ENCODE peak calls at places on chromosome 11, in five cellular contexts. One of them, this sample, is unnamed.

GRCh38 chr11:62752177-62752785 is 1.7 kb downstream of the ZBTB3 start:
- DNase-seq in IMR-90: no peak
- DNase-seq in HepG2: no peak
- DNase-seq in GM23248: no peak
- DNase-seq in GM23338: no peak
- DNase-seq in this sample: no peak

GRCh38 chr11:132312616-132313210 is 942.3 kb downstream of the NTM start:
- DNase-seq in IMR-90: peak; percentile 46
- DNase-seq in HepG2: no peak
- DNase-seq in GM23248: peak; percentile 59
- DNase-seq in GM23338: peak; percentile 83
- DNase-seq in this sample: peak; percentile 31

GRCh38 chr11:100831929-100832480 is 144.9 kb downstream of the ARHGAP42 start:
- DNase-seq in IMR-90: no peak
- DNase-seq in HepG2: no peak
- DNase-seq in GM23248: peak; percentile 26
- DNase-seq in GM23338: no peak
- DNase-seq in this sample: no peak

GRCh38 chr11:61092280-61092766 is 10.0 kb upstream of the CD5 start:
- DNase-seq in IMR-90: no peak
- DNase-seq in HepG2: no peak
- DNase-seq in GM23248: no peak
- DNase-seq in GM23338: no peak
- DNase-seq in this sample: no peak

GRCh38 chr11:28697920-28698827 is 590.0 kb downstream of the METTL15 start:
- DNase-seq in IMR-90: peak; percentile 61
- DNase-seq in HepG2: peak; percentile 41
- DNase-seq in GM23248: peak; percentile 66
- DNase-seq in GM23338: peak; percentile 89
- DNase-seq in this sample: peak; percentile 16

GRCh38 chr11:48103621-48104561 is 112.7 kb upstream of the OR4B1 start:
- DNase-seq in IMR-90: peak; percentile 13
- DNase-seq in HepG2: peak; percentile 29
- DNase-seq in GM23248: peak; percentile 67
- DNase-seq in GM23338: no peak
- DNase-seq in this sample: peak; percentile 81

GRCh38 chr11:88480217-88480616 is 142.7 kb upstream of the CTSC start:
- DNase-seq in IMR-90: peak; percentile 86
- DNase-seq in HepG2: no peak
- DNase-seq in GM23248: peak; percentile 88
- DNase-seq in GM23338: no peak
- DNase-seq in this sample: peak; percentile 91

GRCh38 chr11:109236188-109236587 is 185.8 kb upstream of the C11orf87 start:
- DNase-seq in IMR-90: no peak
- DNase-seq in HepG2: no peak
- DNase-seq in GM23248: peak; percentile 7
- DNase-seq in GM23338: no peak
- DNase-seq in this sample: peak; percentile 31

GRCh38 chr11:111604392-111605009 is 2.3 kb downstream of the SIK2 start:
- DNase-seq in IMR-90: peak; percentile 45
- DNase-seq in HepG2: peak; percentile 61
- DNase-seq in GM23248: peak; percentile 70
- DNase-seq in GM23338: peak; percentile 87
- DNase-seq in this sample: peak; percentile 29

GRCh38 chr11:31557991-31558390 is 48.4 kb downstream of the ELP4 start:
- DNase-seq in IMR-90: peak; percentile 3
- DNase-seq in HepG2: no peak
- DNase-seq in GM23248: no peak
- DNase-seq in GM23338: peak; percentile 9
- DNase-seq in this sample: peak; percentile 16

GRCh38 chr11:59172345-59173079 is 580 bp downstream of the DTX4 start:
- DNase-seq in IMR-90: no peak
- DNase-seq in HepG2: peak; percentile 10
- DNase-seq in GM23248: peak; percentile 42
- DNase-seq in GM23338: peak; percentile 52
- DNase-seq in this sample: no peak

GRCh38 chr11:4539603-4540219 is 5.3 kb upstream of the OR52M1 start:
- DNase-seq in IMR-90: peak; percentile 29
- DNase-seq in HepG2: peak; percentile 18
- DNase-seq in GM23248: peak; percentile 67
- DNase-seq in GM23338: peak; percentile 64
- DNase-seq in this sample: no peak

GRCh38 chr11:73404048-73404447 is 27.8 kb downstream of the RELT start:
- DNase-seq in IMR-90: peak; percentile 40
- DNase-seq in HepG2: peak; percentile 74
- DNase-seq in GM23248: peak; percentile 70
- DNase-seq in GM23338: peak; percentile 73
- DNase-seq in this sample: no peak

GRCh38 chr11:124470516-124471231 is 25.2 kb upstream of the OR8B8 start:
- DNase-seq in IMR-90: no peak
- DNase-seq in HepG2: no peak
- DNase-seq in GM23248: no peak
- DNase-seq in GM23338: no peak
- DNase-seq in this sample: no peak

GRCh38 chr11:134418119-134418840 is 6.2 kb upstream of the B3GAT1 start:
- DNase-seq in IMR-90: peak; percentile 3
- DNase-seq in HepG2: no peak
- DNase-seq in GM23248: peak; percentile 46
- DNase-seq in GM23338: peak; percentile 29
- DNase-seq in this sample: no peak

GRCh38 chr11:126459691-126460404 is 104.4 kb downstream of the ST3GAL4 start:
- DNase-seq in IMR-90: peak; percentile 91
- DNase-seq in HepG2: no peak
- DNase-seq in GM23248: peak; percentile 78
- DNase-seq in GM23338: no peak
- DNase-seq in this sample: peak; percentile 38

GRCh38 chr11:31974737-31975136 is 116.1 kb upstream of the RCN1 start:
- DNase-seq in IMR-90: peak; percentile 81
- DNase-seq in HepG2: no peak
- DNase-seq in GM23248: peak; percentile 97
- DNase-seq in GM23338: no peak
- DNase-seq in this sample: peak; percentile 89

GRCh38 chr11:107757661-107758060 is 45.8 kb upstream of the SLN start:
- DNase-seq in IMR-90: no peak
- DNase-seq in HepG2: no peak
- DNase-seq in GM23248: no peak
- DNase-seq in GM23338: peak; percentile 37
- DNase-seq in this sample: no peak

GRCh38 chr11:85826096-85826855 is 15.3 kb upstream of the SYTL2 start:
- DNase-seq in IMR-90: peak; percentile 47
- DNase-seq in HepG2: no peak
- DNase-seq in GM23248: peak; percentile 65
- DNase-seq in GM23338: peak; percentile 50
- DNase-seq in this sample: no peak

GRCh38 chr11:93492464-93493251 is 50.5 kb downstream of the SMCO4 start:
- DNase-seq in IMR-90: no peak
- DNase-seq in HepG2: peak; percentile 80
- DNase-seq in GM23248: no peak
- DNase-seq in GM23338: no peak
- DNase-seq in this sample: no peak

GRCh38 chr11:46529928-46530574 is 63.8 kb downstream of the AMBRA1 start:
- DNase-seq in IMR-90: no peak
- DNase-seq in HepG2: no peak
- DNase-seq in GM23248: no peak
- DNase-seq in GM23338: no peak
- DNase-seq in this sample: no peak
- H4K20me1 ChIP-seq in IMR-90: peaks cover 60% of the 10 kb centered on the region
- H4K20me1 ChIP-seq in HepG2: peaks cover 48% of the 10 kb centered on the region
- H4K20me1 ChIP-seq in GM23248: peaks cover 20% of the 10 kb centered on the region
- H4K20me1 ChIP-seq in GM23338: peaks cover 26% of the 10 kb centered on the region
- H4K20me1 ChIP-seq in this sample: peaks cover 82% of the 10 kb centered on the region

DNA sequence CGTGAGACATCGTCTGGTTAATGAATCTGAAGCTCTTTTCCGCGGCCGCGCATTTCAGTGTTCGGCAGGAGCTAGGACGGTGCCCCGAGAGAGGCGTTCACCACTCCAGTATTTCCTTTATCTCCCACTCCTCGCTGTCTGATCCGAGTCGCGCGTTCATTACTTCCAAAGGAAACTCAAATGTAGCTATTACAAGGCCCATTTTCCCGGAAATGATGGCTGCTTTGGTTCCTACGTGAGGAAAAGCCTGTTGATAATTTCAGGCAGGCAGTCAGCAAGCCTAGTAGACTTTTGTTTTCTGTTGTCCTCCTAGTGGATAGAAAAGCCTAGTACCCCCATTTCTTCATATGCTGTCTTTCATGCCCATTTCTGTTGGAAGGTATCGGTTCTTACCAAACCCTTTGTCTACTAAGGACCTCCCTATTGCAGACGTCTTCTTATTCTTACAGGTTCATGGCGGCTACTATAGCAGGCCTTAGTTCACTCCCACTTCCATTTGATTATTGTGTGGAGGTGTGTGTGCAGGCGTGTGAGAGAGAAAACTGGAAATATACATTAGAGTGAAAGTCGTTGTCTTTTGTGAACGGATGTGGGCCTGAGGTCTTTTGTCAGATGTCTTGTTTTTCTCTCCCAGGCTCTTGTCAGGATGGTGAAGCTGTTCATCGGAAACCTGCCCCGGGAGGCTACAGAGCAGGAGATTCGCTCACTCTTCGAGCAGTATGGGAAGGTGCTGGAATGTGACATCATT is 737 bp downstream of the RBM4 start:
- DNase-seq in IMR-90: peak; percentile 42
- DNase-seq in HepG2: peak; percentile 29
- DNase-seq in GM23248: peak; percentile 80
- DNase-seq in GM23338: peak; percentile 35
- DNase-seq in this sample: peak; percentile 22
- H4K20me1 ChIP-seq in IMR-90: peaks cover 81% of the 10 kb centered on the region
- H4K20me1 ChIP-seq in HepG2: peaks cover 59% of the 10 kb centered on the region
- H4K20me1 ChIP-seq in GM23248: peaks cover 41% of the 10 kb centered on the region
- H4K20me1 ChIP-seq in GM23338: peaks cover 58% of the 10 kb centered on the region
- H4K20me1 ChIP-seq in this sample: peaks cover 82% of the 10 kb centered on the region

GRCh38 chr11:64766881-64767280 is 7.1 kb upstream of the PYGM start:
- DNase-seq in IMR-90: no peak
- DNase-seq in HepG2: no peak
- DNase-seq in GM23248: no peak
- DNase-seq in GM23338: no peak
- DNase-seq in this sample: no peak
- H4K20me1 ChIP-seq in IMR-90: peaks cover 87% of the 10 kb centered on the region
- H4K20me1 ChIP-seq in HepG2: peaks cover 88% of the 10 kb centered on the region
- H4K20me1 ChIP-seq in GM23248: peaks cover 5% of the 10 kb centered on the region
- H4K20me1 ChIP-seq in GM23338: peaks cover 59% of the 10 kb centered on the region
- H4K20me1 ChIP-seq in this sample: peaks cover 91% of the 10 kb centered on the region

GRCh38 chr11:19816040-19816439 is 103.4 kb downstream of the NAV2 start:
- DNase-seq in IMR-90: no peak
- DNase-seq in HepG2: no peak
- DNase-seq in GM23248: no peak
- DNase-seq in GM23338: peak; percentile 28
- DNase-seq in this sample: no peak
- H4K20me1 ChIP-seq in IMR-90: peaks cover 69% of the 10 kb centered on the region
- H4K20me1 ChIP-seq in HepG2: no peaks in the 10 kb centered on the region
- H4K20me1 ChIP-seq in GM23248: peaks cover 3% of the 10 kb centered on the region
- H4K20me1 ChIP-seq in GM23338: no peaks in the 10 kb centered on the region
- H4K20me1 ChIP-seq in this sample: peaks cover 50% of the 10 kb centered on the region

DNA sequence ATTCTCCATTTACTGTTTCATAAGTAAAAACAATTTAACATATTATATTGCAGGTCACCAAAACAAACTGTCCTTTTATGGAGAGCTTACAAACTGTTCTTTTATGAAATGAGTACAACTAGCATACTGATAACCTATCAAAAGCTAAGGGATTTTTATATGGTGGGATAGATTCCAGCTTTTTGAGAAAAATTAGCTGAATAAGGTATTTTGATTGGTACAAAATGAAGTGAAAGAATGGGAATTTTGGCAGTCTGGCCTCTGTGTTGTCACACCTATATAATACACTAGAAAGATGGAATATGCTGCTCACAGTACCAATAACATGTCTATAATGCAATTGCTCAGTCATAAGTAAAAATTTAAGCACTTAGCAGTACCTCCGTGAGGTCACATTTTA is 11.4 kb downstream of the TRAF6 start:
- DNase-seq in IMR-90: no peak
- DNase-seq in HepG2: no peak
- DNase-seq in GM23248: no peak
- DNase-seq in GM23338: no peak
- DNase-seq in this sample: no peak
- H4K20me1 ChIP-seq in IMR-90: no peaks in the 10 kb centered on the region
- H4K20me1 ChIP-seq in HepG2: no peaks in the 10 kb centered on the region
- H4K20me1 ChIP-seq in GM23248: no peaks in the 10 kb centered on the region
- H4K20me1 ChIP-seq in GM23338: no peaks in the 10 kb centered on the region
- H4K20me1 ChIP-seq in this sample: no peaks in the 10 kb centered on the region

DNA sequence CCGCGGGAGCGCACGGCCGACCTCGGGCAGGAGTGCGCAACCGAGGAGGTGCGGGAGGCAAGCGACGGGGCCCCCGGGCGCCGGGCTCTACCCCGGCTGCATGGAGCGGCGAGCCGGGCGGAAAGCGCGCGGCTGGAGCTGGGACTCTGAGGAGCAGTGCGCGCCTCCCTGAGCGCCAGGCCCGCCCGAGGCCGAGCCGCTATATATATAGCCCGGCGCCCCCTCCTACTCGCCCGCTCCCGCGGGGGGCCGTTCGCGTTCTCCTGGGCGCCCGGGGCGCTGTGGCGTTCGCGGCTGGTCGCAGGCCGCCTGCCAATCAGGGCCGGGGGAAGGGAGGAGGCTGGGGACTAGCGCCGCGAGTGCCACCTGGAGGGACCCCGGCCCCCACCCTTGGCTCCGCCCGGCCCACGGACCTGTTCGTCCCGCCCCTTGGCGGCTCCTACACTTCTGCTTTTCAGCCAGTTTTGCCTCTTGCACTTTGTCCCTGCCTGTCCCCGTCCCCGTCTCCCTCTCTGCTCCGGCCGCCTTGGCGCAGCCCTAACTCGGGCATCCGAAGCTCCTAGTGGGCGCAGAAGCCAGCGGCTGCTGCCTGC is at the start of gene FGF4:
- DNase-seq in IMR-90: no peak
- DNase-seq in HepG2: no peak
- DNase-seq in GM23248: no peak
- DNase-seq in GM23338: peak; percentile 68
- DNase-seq in this sample: no peak
- H4K20me1 ChIP-seq in IMR-90: no peaks in the 10 kb centered on the region
- H4K20me1 ChIP-seq in HepG2: peaks cover 2% of the 10 kb centered on the region
- H4K20me1 ChIP-seq in GM23248: no peaks in the 10 kb centered on the region
- H4K20me1 ChIP-seq in GM23338: no peaks in the 10 kb centered on the region
- H4K20me1 ChIP-seq in this sample: no peaks in the 10 kb centered on the region

DNA sequence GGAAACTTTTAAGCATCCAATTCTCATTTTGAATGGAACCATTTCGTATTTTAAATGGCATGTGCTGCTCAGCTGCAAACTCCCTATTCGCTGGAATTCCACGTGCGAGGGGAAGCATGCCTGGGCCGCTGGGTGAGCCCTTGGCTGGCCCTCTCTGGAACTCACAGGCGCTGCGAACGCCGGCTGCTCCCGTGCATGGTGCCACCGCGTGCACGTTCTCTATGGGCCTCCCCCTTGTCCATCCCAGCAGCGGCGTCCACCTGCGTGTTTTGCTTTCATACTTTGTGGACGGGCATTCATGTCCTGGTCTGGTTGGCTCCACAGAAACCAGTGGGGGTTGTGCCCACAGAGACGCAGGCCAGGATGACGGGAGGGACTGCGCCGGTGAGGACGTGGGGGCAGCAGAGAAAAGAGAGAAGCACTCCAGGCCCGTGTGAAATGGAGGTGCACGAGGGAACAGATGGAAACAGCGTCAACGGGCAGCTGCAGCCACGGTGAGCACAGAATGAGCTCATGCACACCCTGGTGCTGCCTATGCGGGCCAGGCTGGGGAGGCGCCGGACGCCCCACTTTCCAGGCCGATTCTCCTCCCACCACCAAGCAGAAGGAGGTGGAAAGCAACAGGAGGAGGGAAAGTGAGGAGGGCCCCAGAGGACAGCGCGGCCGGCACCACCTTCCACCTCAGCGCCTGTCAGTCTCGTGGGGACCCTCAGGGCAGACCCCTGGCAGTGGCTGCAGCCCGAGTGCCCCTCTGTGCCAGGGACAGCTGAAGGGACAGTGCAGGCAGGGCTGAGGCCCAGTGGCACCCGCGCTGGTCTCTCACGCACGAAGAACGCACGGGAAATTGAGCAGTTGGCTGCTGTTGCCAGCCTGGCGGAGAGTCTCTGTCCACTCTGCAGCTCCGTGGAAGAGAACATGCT is 29.1 kb downstream of the TOLLIP start:
- DNase-seq in IMR-90: no peak
- DNase-seq in HepG2: no peak
- DNase-seq in GM23248: no peak
- DNase-seq in GM23338: no peak
- DNase-seq in this sample: no peak
- H4K20me1 ChIP-seq in IMR-90: peaks cover 13% of the 10 kb centered on the region
- H4K20me1 ChIP-seq in HepG2: peaks cover 3% of the 10 kb centered on the region
- H4K20me1 ChIP-seq in GM23248: no peaks in the 10 kb centered on the region
- H4K20me1 ChIP-seq in GM23338: no peaks in the 10 kb centered on the region
- H4K20me1 ChIP-seq in this sample: peaks cover 25% of the 10 kb centered on the region

This sample was measured in astrocyte.